ENCODE peak calls at places on chromosomes 6 and 20, in seven cellular contexts. W is C1 segment of cervical spinal cord; F is HepG2; R is mammary epithelial cell; Y is central memory CD4-positive, alpha-beta T cell; U is astrocyte of the cerebellum; X is T-helper 9 cell. L is an unnamed sample.

GRCh38 chr6:158262755-158263154 is 49.5 kb upstream of the TULP4 start:
- DNase-seq in F (no peak), U (no peak), Y (no peak), X (no peak), W (no peak), R (no peak), L (no peak)

GRCh38 chr20:16279320-16279719 is 293.9 kb downstream of the KIF16B start:
- DNase-seq in F (peak; percentile 43), W (no peak), X (no peak), Y (no peak), R (no peak), U (no peak), L (no peak)

GRCh38 chr20:21796059-21796458 is 90.6 kb downstream of the PAX1 start:
- DNase-seq in W (no peak), R (no peak), X (no peak), Y (no peak), F (peak; percentile 32), U (no peak), L (no peak)

GRCh38 chr20:57618091-57618765 is 2.0 kb downstream of the ZBP1 start:
- DNase-seq in X (no peak), F (no peak), R (peak; percentile 82), U (no peak), Y (no peak), W (peak; percentile 34), L (no peak)

GRCh38 chr6:2746557-2747061 is 4.1 kb downstream of the MYLK4 start:
- DNase-seq in X (no peak), Y (no peak), F (no peak), U (peak; percentile 23), R (no peak), W (no peak), L (no peak)

GRCh38 chr20:4130404-4131189 is 115.2 kb upstream of the RNF24 start:
- DNase-seq in Y (no peak), W (no peak), F (no peak), U (no peak), X (no peak), R (peak; percentile 59), L (no peak)

GRCh38 chr6:132764370-132764769 is 6.7 kb upstream of the VNN2 start:
- DNase-seq in W (peak; percentile 36), U (peak; percentile 65), Y (no peak), R (peak; percentile 90), X (no peak), F (no peak), L (no peak)

GRCh38 chr6:73121421-73121993 is 103.8 kb downstream of the KHDC1L start:
- DNase-seq in F (no peak), Y (no peak), U (peak; percentile 36), X (no peak), R (peak; percentile 91), W (no peak), L (no peak)

GRCh38 chr6:122622404-122622938 is 12.3 kb downstream of the PKIB start:
- DNase-seq in R (no peak), X (no peak), Y (no peak), U (no peak), F (no peak), W (no peak), L (no peak)

GRCh38 chr6:157056275-157056674 is 267.0 kb downstream of the TMEM242 start:
- DNase-seq in F (no peak), U (no peak), W (no peak), Y (no peak), X (no peak), R (no peak), L (no peak)

GRCh38 chr6:130364224-130364780 is 1.5 kb upstream of the TMEM200A start:
- DNase-seq in R (no peak), Y (peak; percentile 0), X (no peak), W (no peak), F (no peak), U (no peak), L (no peak)

GRCh38 chr6:87066449-87067288 is 28.2 kb downstream of the CGA start:
- DNase-seq in Y (peak; percentile 21), W (no peak), R (peak; percentile 39), X (peak; percentile 5), U (peak; percentile 55), F (peak; percentile 51), L (peak; percentile 28)

GRCh38 chr6:29926795-29927427 is 15.4 kb upstream of the HLA-A start:
- DNase-seq in F (peak; percentile 78), R (peak; percentile 37), Y (peak; percentile 80), X (peak; percentile 82), U (peak; percentile 2), W (peak; percentile 57), L (no peak)

GRCh38 chr6:21426841-21427490 is 166.6 kb upstream of the SOX4 start:
- DNase-seq in X (no peak), U (no peak), F (no peak), W (no peak), Y (no peak), R (no peak), L (no peak)

GRCh38 chr6:35970181-35970580 is 49.3 kb upstream of the SRPK1 start:
- DNase-seq in W (no peak), R (peak; percentile 35), F (no peak), X (no peak), Y (no peak), U (no peak), L (no peak)

GRCh38 chr20:59159091-59159821 is 4.4 kb upstream of the ZNF831 start:
- DNase-seq in W (no peak), X (peak; percentile 64), F (no peak), Y (peak; percentile 88), U (no peak), R (no peak), L (no peak)

GRCh38 chr20:3172933-3173581 is at the start of gene LZTS3:
- DNase-seq in R (peak; percentile 38), X (peak; percentile 90), F (peak; percentile 63), Y (peak; percentile 87), W (peak; percentile 77), U (no peak), L (peak; percentile 38)

GRCh38 chr6:122997541-122998150 is 1.6 kb downstream of the CLVS2 start:
- DNase-seq in X (no peak), Y (no peak), W (no peak), U (no peak), F (no peak), R (no peak), L (no peak)

GRCh38 chr6:65000815-65001214 is 706.2 kb downstream of the EYS start:
- DNase-seq in U (no peak), F (no peak), X (no peak), Y (no peak), W (no peak), R (no peak), L (no peak)

GRCh38 chr6:34914358-34914757 is 25.3 kb downstream of the ANKS1A start:
- DNase-seq in U (no peak), R (no peak), X (no peak), W (no peak), Y (no peak), F (no peak), L (no peak)

GRCh38 chr6:75532521-75532920 is 38.9 kb upstream of the FILIP1 start:
- DNase-seq in U (peak; percentile 59), X (no peak), W (no peak), F (no peak), Y (no peak), R (peak; percentile 50), L (no peak)

GRCh38 chr20:21099653-21100589 is 6.2 kb downstream of the LINC00237 start:
- DNase-seq in U (no peak), F (no peak), W (peak; percentile 42), Y (peak; percentile 42), R (no peak), X (peak; percentile 17), L (peak; percentile 88)

GRCh38 chr6:33896391-33897192 is 92.8 kb upstream of the MLN start:
- DNase-seq in Y (no peak), R (no peak), W (no peak), F (no peak), U (no peak), X (no peak), L (no peak)